ENCODE peak calls at places on chromosomes 3 and 15, in four cellular contexts. K, P, A and E are unnamed samples.

GRCh38 chr15:81856627-81857026 is 189.2 kb downstream of the MEX3B start:
- DNase-seq in P (no peak), A (no peak), K (no peak), E (no peak)

GRCh38 chr3:107523361-107524213 is 825 bp downstream of the BBX start:
- DNase-seq in A (peak; percentile 93), P (no peak), K (peak; percentile 61), E (peak; percentile 60)

GRCh38 chr3:172415323-172415722 is 32.9 kb downstream of the GHSR start:
- DNase-seq in P (no peak), K (no peak), A (no peak), E (no peak)

GRCh38 chr15:95468820-95469219 is 861.7 kb upstream of the NR2F2 start:
- DNase-seq in K (no peak), A (no peak), P (no peak), E (no peak)

GRCh38 chr15:98503970-98504369 is 144.4 kb upstream of the IGF1R start:
- DNase-seq in P (peak; percentile 96), K (no peak), A (no peak), E (peak; percentile 8)

GRCh38 chr15:59879506-59879905 is 124.6 kb upstream of the FOXB1 start:
- DNase-seq in A (no peak), P (no peak), K (no peak), E (peak; percentile 89)

GRCh38 chr3:172312711-172313110 is 135.5 kb downstream of the GHSR start:
- DNase-seq in A (no peak), P (no peak), K (no peak), E (no peak)

GRCh38 chr3:31947671-31948091 is 33.4 kb downstream of the OSBPL10 start:
- DNase-seq in K (no peak), P (no peak), A (no peak), E (no peak)

GRCh38 chr3:18680759-18681158 is 255.6 kb upstream of the SATB1 start:
- DNase-seq in P (no peak), A (no peak), K (no peak), E (no peak)

GRCh38 chr3:72663429-72663828 is 184.8 kb downstream of the SHQ1 start:
- DNase-seq in P (no peak), A (no peak), K (no peak), E (no peak)

GRCh38 chr15:48641416-48641815 is 4.1 kb downstream of the FBN1 start:
- DNase-seq in A (no peak), P (no peak), K (peak; percentile 63), E (peak; percentile 40)

GRCh38 chr3:149572796-149573414 is 84.9 kb downstream of the WWTR1 start:
- DNase-seq in A (no peak), K (no peak), P (no peak), E (peak; percentile 68)

GRCh38 chr15:73617310-73617709 is 15.9 kb downstream of the NPTN start:
- DNase-seq in K (no peak), A (no peak), P (no peak), E (no peak)

GRCh38 chr3:58047806-58048205 is 39.6 kb downstream of the FLNB start:
- DNase-seq in A (no peak), K (no peak), P (peak; percentile 78), E (peak; percentile 52)

GRCh38 chr3:127964053-127964452 is 49.0 kb downstream of the KBTBD12 start:
- DNase-seq in K (no peak), A (no peak), P (no peak), E (peak; percentile 27)

GRCh38 chr3:54067060-54067459 is 55.3 kb upstream of the CACNA2D3 start:
- DNase-seq in A (no peak), P (peak; percentile 7), K (no peak), E (peak; percentile 88)

GRCh38 chr3:33218446-33219174 is at the start of gene SUSD5:
- DNase-seq in A (no peak), K (peak; percentile 15), P (no peak), E (peak; percentile 41)

GRCh38 chr3:159148466-159148865 is 346.6 kb downstream of the MFSD1 start:
- DNase-seq in P (no peak), K (no peak), A (no peak), E (no peak)

GRCh38 chr3:41159581-41160189 is 39.6 kb upstream of the CTNNB1 start:
- DNase-seq in K (no peak), P (no peak), A (no peak), E (peak; percentile 31)

GRCh38 chr3:32419766-32420137 is 28.1 kb downstream of the CMTM7 start:
- DNase-seq in P (no peak), K (no peak), A (no peak), E (no peak)

GRCh38 chr3:42713747-42714146 is 11.1 kb upstream of the HHATL start:
- DNase-seq in K (no peak), P (no peak), A (no peak), E (no peak)

GRCh38 chr15:39591141-39591895 is 10.4 kb downstream of the THBS1 start:
- DNase-seq in P (peak; percentile 36), A (no peak), K (no peak), E (no peak)

GRCh38 chr3:190526787-190527767 is 13.2 kb downstream of the IL1RAP start:
- DNase-seq in P (no peak), A (no peak), K (no peak), E (peak; percentile 69)

GRCh38 chr3:129228891-129229585 is 20.4 kb upstream of the COPG1 start:
- DNase-seq in A (peak; percentile 73), K (no peak), P (no peak), E (peak; percentile 62)

GRCh38 chr3:72185549-72186484 is 400.9 kb upstream of the PROK2 start:
- DNase-seq in K (peak; percentile 53), P (no peak), A (no peak), E (peak; percentile 44)

GRCh38 chr15:66023322-66023972 is 154.2 kb downstream of the RAB11A start:
- DNase-seq in P (no peak), A (no peak), K (no peak), E (no peak)

GRCh38 chr3:156395961-156396700 is 158.8 kb downstream of the SSR3 start:
- DNase-seq in P (no peak), A (no peak), K (no peak), E (no peak)

GRCh38 chr3:98602078-98602678 is 8.8 kb upstream of the CPOX start:
- DNase-seq in P (no peak), A (no peak), K (peak; percentile 81), E (peak; percentile 70)

GRCh38 chr3:155651489-155652223 is 93.2 kb downstream of the PLCH1 start:
- DNase-seq in A (no peak), K (no peak), P (no peak), E (no peak)

GRCh38 chr15:99987119-99987506 is 253.9 kb upstream of the LYSMD4 start:
- DNase-seq in K (no peak), A (no peak), P (no peak), E (no peak)

GRCh38 chr3:135238866-135239434 is 443.9 kb downstream of the EPHB1 start:
- DNase-seq in A (no peak), K (no peak), P (no peak), E (no peak)

GRCh38 chr3:135239485-135239884 is 444.4 kb downstream of the EPHB1 start:
- DNase-seq in P (no peak), A (no peak), K (no peak), E (no peak)

GRCh38 chr3:135238201-135238600 is 443.1 kb downstream of the EPHB1 start:
- DNase-seq in P (no peak), A (no peak), K (no peak), E (no peak)

GRCh38 chr3:135242285-135242684 is 447.2 kb downstream of the EPHB1 start:
- DNase-seq in A (no peak), K (no peak), P (no peak), E (no peak)

GRCh38 chr3:135240426-135240825 is 445.4 kb downstream of the EPHB1 start:
- DNase-seq in P (no peak), K (peak; percentile 11), A (no peak), E (no peak)
- TF ChIP-seq CTCF in P (no peak), K (no peak), A (no peak), E (no peak)

DNA sequence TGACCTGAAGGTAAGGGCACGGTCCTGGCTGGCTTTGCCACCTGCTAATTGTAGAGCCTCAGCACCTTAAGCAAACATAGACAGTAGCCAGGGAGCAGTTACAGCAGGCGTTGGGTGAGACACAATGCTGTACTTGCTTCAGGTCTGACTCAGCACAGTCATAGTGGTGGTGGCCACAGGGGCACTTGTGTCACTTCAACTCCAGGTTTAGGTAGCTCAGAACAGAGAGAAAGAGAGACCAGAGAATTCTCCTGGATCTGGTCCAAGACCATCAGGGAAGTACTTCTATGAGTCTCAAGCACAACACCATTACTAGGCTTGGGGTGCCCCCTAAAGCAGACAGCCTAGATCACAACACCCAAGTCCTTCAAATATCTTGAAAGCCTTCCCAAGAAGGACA is 204.4 kb downstream of the OTOL1 start:
- DNase-seq in A (no peak), K (peak; percentile 47), P (no peak), E (peak; percentile 22)
- TF ChIP-seq CTCF in A (no peak), K (no peak), P (no peak), E (no peak)

GRCh38 chr3:167913218-167913902 is 177.8 kb downstream of the SERPINI1 start:
- DNase-seq in P (no peak), A (no peak), K (peak; percentile 3), E (peak; percentile 43)
- TF ChIP-seq CTCF in P (no peak), A (no peak), K (no peak), E (no peak)

DNA sequence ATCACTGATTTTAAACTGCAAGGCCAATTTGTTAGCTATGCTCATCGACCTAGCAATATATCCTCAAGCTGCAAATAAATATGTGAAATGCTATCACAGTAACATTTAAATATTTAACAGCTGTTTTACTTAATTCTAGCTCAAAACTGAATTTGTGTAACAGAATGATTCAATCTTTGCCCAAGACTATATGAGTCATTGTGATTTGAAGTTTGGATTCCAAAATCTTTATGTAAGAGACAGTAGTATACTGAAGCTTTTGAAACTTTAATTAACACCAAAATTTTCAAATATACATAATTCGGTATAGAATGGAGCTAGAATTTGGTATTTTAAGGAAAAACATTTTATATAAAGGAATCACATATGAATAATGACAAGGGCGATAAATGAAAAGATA is 603.0 kb upstream of the ROBO2 start:
- DNase-seq in P (no peak), A (no peak), K (no peak), E (no peak)
- TF ChIP-seq CTCF in P (no peak), A (no peak), K (no peak), E (no peak)

GRCh38 chr3:34275811-34276210 is 477.4 kb downstream of the PDCD6IP start:
- DNase-seq in A (no peak), P (no peak), K (no peak), E (no peak)

GRCh38 chr3:34276342-34276741 is 477.9 kb downstream of the PDCD6IP start:
- DNase-seq in P (no peak), A (no peak), K (no peak), E (no peak)

DNA sequence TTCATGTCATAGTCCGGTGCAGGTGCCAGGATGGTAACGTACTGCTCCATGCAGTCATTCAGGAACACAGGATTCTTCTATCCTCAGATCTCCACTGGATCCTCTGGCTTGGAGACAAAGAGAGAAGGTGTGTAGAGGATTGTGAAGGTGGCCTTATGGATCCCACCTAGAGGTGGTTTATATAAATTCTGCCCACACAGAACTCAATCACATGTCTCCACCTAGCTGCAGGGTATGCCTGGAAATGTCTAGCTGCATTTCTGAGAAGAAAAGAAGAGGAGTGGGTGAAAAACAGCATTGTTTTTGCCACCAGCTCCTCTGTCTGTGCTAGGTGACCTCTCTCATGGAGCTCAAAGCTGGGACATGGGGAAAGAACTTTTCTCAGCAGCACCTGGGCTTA is 478.7 kb downstream of the PDCD6IP start:
- DNase-seq in P (no peak), A (no peak), K (no peak), E (no peak)
- TF ChIP-seq CTCF in P (no peak), A (no peak), K (no peak), E (no peak)

DNA sequence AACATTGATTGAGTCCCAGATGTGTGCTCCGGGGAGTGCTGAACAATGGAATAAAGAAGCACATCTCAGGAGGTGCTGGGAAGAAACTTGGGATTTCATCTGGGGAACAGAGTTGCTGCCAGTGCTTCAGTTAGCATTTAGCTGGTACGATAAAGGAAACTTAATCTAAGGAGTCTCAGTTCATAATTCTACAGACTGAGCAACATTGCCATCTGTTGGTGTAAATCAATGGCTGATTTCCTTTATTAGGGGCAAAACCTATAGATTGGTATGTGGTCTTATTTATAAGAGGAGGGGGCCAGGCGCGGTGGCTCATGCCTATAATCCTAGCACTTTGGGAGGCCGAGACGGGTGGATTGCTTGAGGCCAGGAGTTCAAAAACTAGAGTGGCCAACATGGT is 8.9 kb downstream of the MKRN2OS start:
- DNase-seq in K (no peak), A (no peak), P (no peak), E (no peak)
- TF ChIP-seq CTCF in K (no peak), A (no peak), P (peak; percentile 25), E (peak; percentile 8)